ENCODE peak calls at places on chromosomes 6 and 20, in ten cellular contexts. W is HS-5, P is NCI-H2029 treated with DMSO at 0.1 percent for 48 hours, Q is fibroblast of the conjunctiva, O is left cardiac atrium, N is lower lobe of right lung, V is COR-L47, K is osteocyte, S is neuronal stem cell, Y is SW 1271. T is an unnamed sample.
A peak's percentile ranks its signal among the peaks of the same experiment; 100 is the strongest.

GRCh38 chr6:118356054-118356453 is 192.0 kb upstream of the PLN start:
- DNase-seq in W (no peak), P (no peak), Q (peak; percentile 28), O (no peak), N (no peak), V (no peak), K (no peak), S (no peak), Y (no peak), T (no peak)

GRCh38 chr6:3699231-3699630 is 52.3 kb downstream of the PXDC1 start:
- DNase-seq in W (no peak), P (no peak), Q (no peak), O (no peak), N (no peak), V (no peak), K (no peak), S (no peak), Y (no peak), T (no peak)

GRCh38 chr6:161139304-161139765 is 134.5 kb downstream of the AGPAT4 start:
- DNase-seq in W (no peak), P (no peak), Q (no peak), O (no peak), N (no peak), V (no peak), K (no peak), S (no peak), Y (no peak), T (no peak)

GRCh38 chr6:23394699-23395098 is 731.3 kb upstream of the NRSN1 start:
- DNase-seq in W (no peak), P (no peak), Q (no peak), O (no peak), N (no peak), V (no peak), K (no peak), S (no peak), Y (no peak), T (no peak)

GRCh38 chr6:165616116-165616515 is 46.9 kb downstream of the PDE10A start:
- DNase-seq in W (no peak), P (no peak), Q (peak; percentile 1), O (no peak), N (no peak), V (no peak), K (no peak), S (no peak), Y (no peak), T (no peak)

GRCh38 chr6:27752038-27752885 is 159.9 kb downstream of the OR2B2 start:
- DNase-seq in W (peak; percentile 75), P (peak; percentile 82), Q (peak; percentile 47), O (peak; percentile 42), N (peak; percentile 60), V (peak; percentile 74), K (no peak), S (peak; percentile 86), Y (peak; percentile 69), T (peak; percentile 14)

GRCh38 chr6:4936681-4937041 is 67.2 kb downstream of the RPP40 start:
- DNase-seq in W (no peak), P (peak; percentile 65), Q (peak; percentile 59), O (no peak), N (no peak), V (peak; percentile 51), K (no peak), S (no peak), Y (no peak), T (no peak)

GRCh38 chr6:73042892-73043291 is 182.4 kb downstream of the KHDC1L start:
- DNase-seq in W (no peak), P (no peak), Q (no peak), O (no peak), N (no peak), V (no peak), K (no peak), S (no peak), Y (no peak), T (no peak)

GRCh38 chr20:63930971-63931553 is 25.2 kb downstream of the UCKL1 start:
- DNase-seq in W (no peak), P (no peak), Q (no peak), O (peak; percentile 73), N (no peak), V (no peak), K (no peak), S (no peak), Y (no peak), T (no peak)

GRCh38 chr20:29079769-29080690 is 2177.4 kb upstream of the DEFB115 start:
- DNase-seq in W (peak; percentile 38), P (no peak), Q (no peak), O (no peak), N (no peak), V (no peak), K (no peak), S (no peak), Y (no peak), T (no peak)

GRCh38 chr6:79868098-79868722 is 79.1 kb downstream of the ELOVL4 start:
- DNase-seq in W (peak; percentile 43), P (peak; percentile 70), Q (peak; percentile 65), O (no peak), N (no peak), V (peak; percentile 80), K (no peak), S (peak; percentile 81), Y (no peak), T (no peak)

GRCh38 chr20:39946946-39947345 is 742.1 kb downstream of the MAFB start:
- DNase-seq in W (no peak), P (no peak), Q (no peak), O (no peak), N (no peak), V (no peak), K (no peak), S (no peak), Y (no peak), T (no peak)

GRCh38 chr6:90583179-90583578 is 3.7 kb downstream of the MAP3K7 start:
- DNase-seq in W (no peak), P (no peak), Q (no peak), O (no peak), N (no peak), V (no peak), K (no peak), S (no peak), Y (no peak), T (no peak)

GRCh38 chr20:60627751-60628565 is 624.1 kb upstream of the CDH4 start:
- DNase-seq in W (no peak), P (no peak), Q (no peak), O (no peak), N (no peak), V (no peak), K (no peak), S (no peak), Y (no peak), T (no peak)

GRCh38 chr20:25054995-25055629 is 2.8 kb downstream of the ACSS1 start:
- DNase-seq in W (no peak), P (no peak), Q (no peak), O (peak; percentile 30), N (no peak), V (no peak), K (no peak), S (no peak), Y (no peak), T (no peak)

GRCh38 chr20:15882553-15882952 is 690.7 kb downstream of the KIF16B start:
- DNase-seq in W (peak; percentile 33), P (no peak), Q (no peak), O (no peak), N (no peak), V (no peak), K (no peak), S (no peak), Y (no peak), T (no peak)

GRCh38 chr6:28580484-28580883 is 54.8 kb downstream of the GPX5 start:
- DNase-seq in W (no peak), P (no peak), Q (no peak), O (no peak), N (no peak), V (peak; percentile 36), K (no peak), S (no peak), Y (no peak), T (no peak)

GRCh38 chr6:31400467-31401289 is 2.7 kb upstream of the MICA start:
- DNase-seq in W (no peak), P (no peak), Q (no peak), O (peak; percentile 86), N (peak; percentile 92), V (no peak), K (no peak), S (peak; percentile 30), Y (peak; percentile 38), T (peak; percentile 70)

GRCh38 chr20:62320581-62321354 is 18.0 kb downstream of the ADRM1 start:
- DNase-seq in W (no peak), P (no peak), Q (no peak), O (no peak), N (no peak), V (no peak), K (no peak), S (no peak), Y (no peak), T (no peak)

GRCh38 chr6:39792501-39793450 is 600 bp downstream of the DAAM2 start:
- DNase-seq in W (no peak), P (no peak), Q (no peak), O (no peak), N (no peak), V (no peak), K (no peak), S (no peak), Y (no peak), T (no peak)

GRCh38 chr20:10828221-10828620 is 154.4 kb upstream of the JAG1 start:
- DNase-seq in W (no peak), P (no peak), Q (no peak), O (no peak), N (no peak), V (no peak), K (no peak), S (no peak), Y (no peak), T (no peak)

GRCh38 chr6:32838114-32838958 is at the start of gene TAP2:
- DNase-seq in W (peak; percentile 74), P (peak; percentile 74), Q (peak; percentile 84), O (peak; percentile 96), N (peak; percentile 97), V (peak; percentile 86), K (peak; percentile 99), S (peak; percentile 87), Y (peak; percentile 64), T (peak; percentile 96)

GRCh38 chr20:39117486-39117885 is 155.3 kb downstream of the DHX35 start:
- DNase-seq in W (no peak), P (peak; percentile 76), Q (peak; percentile 29), O (no peak), N (no peak), V (no peak), K (no peak), S (no peak), Y (peak; percentile 99), T (no peak)

GRCh38 chr6:97669191-97669651 is 386.2 kb upstream of the MMS22L start:
- DNase-seq in W (no peak), P (no peak), Q (no peak), O (peak; percentile 43), N (no peak), V (no peak), K (no peak), S (peak; percentile 24), Y (no peak), T (no peak)

GRCh38 chr20:63532449-63532971 is 4.7 kb downstream of the PTK6 start:
- DNase-seq in W (no peak), P (no peak), Q (no peak), O (peak; percentile 20), N (peak; percentile 44), V (no peak), K (no peak), S (no peak), Y (no peak), T (no peak)

GRCh38 chr6:159107451-159108260 is 61.5 kb upstream of the FNDC1 start:
- DNase-seq in W (no peak), P (no peak), Q (no peak), O (no peak), N (no peak), V (no peak), K (peak; percentile 60), S (no peak), Y (no peak), T (peak; percentile 48)

T was measured in activated CD4-positive, alpha-beta T cell treated with anti-CD3 and anti-CD28 coated beads for 1 hour.